ENCODE peak calls at places on chromosomes 12 and 14, in ten cellular contexts. Z, G, U, J, Y, S, V, O, M and B are unnamed samples.

GRCh38 chr12:114092981-114093380 is 126.9 kb upstream of the RBM19 start:
- DNase-seq in J (no peak), S (no peak), Y (no peak), V (no peak), U (no peak), O (no peak), G (no peak), M (no peak), Z (no peak), B (no peak)

GRCh38 chr14:38391334-38391733 is 135.4 kb upstream of the CLEC14A start:
- DNase-seq in Z (no peak), U (no peak), J (no peak), Y (no peak), M (no peak), O (no peak), G (no peak), V (no peak), S (no peak), B (no peak)

GRCh38 chr12:23043647-23044046 is 418.7 kb downstream of the ETNK1 start:
- DNase-seq in V (no peak), U (no peak), J (no peak), M (no peak), G (no peak), Z (no peak), Y (no peak), S (no peak), O (no peak), B (no peak)

GRCh38 chr12:6425588-6426531 is 18.9 kb upstream of the CD27 start:
- DNase-seq in O (no peak), S (peak; percentile 25), Y (peak; percentile 40), U (peak; percentile 40), V (no peak), Z (no peak), J (no peak), M (no peak), G (no peak), B (no peak)

GRCh38 chr12:4002601-4003000 is 129.4 kb upstream of the PARP11 start:
- DNase-seq in Z (no peak), G (no peak), J (no peak), U (no peak), M (no peak), Y (no peak), S (no peak), V (no peak), O (no peak), B (no peak)

GRCh38 chr14:96126783-96127271 is 77.8 kb upstream of the BDKRB2 start:
- DNase-seq in Y (no peak), Z (no peak), V (no peak), J (no peak), M (no peak), U (no peak), G (no peak), O (no peak), S (no peak), B (no peak)

GRCh38 chr14:104082807-104083206 is 2.7 kb upstream of the ASPG start:
- DNase-seq in O (peak; percentile 13), S (peak; percentile 85), J (peak; percentile 81), V (peak; percentile 14), M (peak; percentile 67), Z (no peak), U (no peak), G (no peak), Y (no peak), B (peak; percentile 79)

GRCh38 chr12:2112401-2112800 is 59.6 kb downstream of the CACNA1C start:
- DNase-seq in S (no peak), U (no peak), M (no peak), Y (no peak), V (no peak), J (peak; percentile 63), Z (no peak), O (no peak), G (no peak), B (no peak)

GRCh38 chr12:47530050-47530449 is 175.8 kb downstream of the RPAP3 start:
- DNase-seq in Y (no peak), S (no peak), G (no peak), V (no peak), O (no peak), M (no peak), Z (no peak), U (no peak), J (no peak), B (no peak)

GRCh38 chr14:31420013-31420318 is 384 bp downstream of the HEATR5A start:
- DNase-seq in S (peak; percentile 84), Z (no peak), U (peak; percentile 63), V (peak; percentile 48), G (peak; percentile 36), M (peak; percentile 81), J (peak; percentile 89), O (peak; percentile 44), Y (peak; percentile 52), B (peak; percentile 57)

GRCh38 chr12:121678721-121679300 is 9.4 kb upstream of the MORN3 start:
- DNase-seq in G (no peak), Z (no peak), O (no peak), J (no peak), Y (no peak), S (no peak), M (no peak), U (no peak), V (no peak), B (no peak)

GRCh38 chr12:59345406-59345805 is 250.4 kb upstream of the SLC16A7 start:
- DNase-seq in O (no peak), M (no peak), U (no peak), Z (no peak), S (no peak), G (no peak), J (no peak), Y (no peak), V (no peak), B (no peak)

DNA sequence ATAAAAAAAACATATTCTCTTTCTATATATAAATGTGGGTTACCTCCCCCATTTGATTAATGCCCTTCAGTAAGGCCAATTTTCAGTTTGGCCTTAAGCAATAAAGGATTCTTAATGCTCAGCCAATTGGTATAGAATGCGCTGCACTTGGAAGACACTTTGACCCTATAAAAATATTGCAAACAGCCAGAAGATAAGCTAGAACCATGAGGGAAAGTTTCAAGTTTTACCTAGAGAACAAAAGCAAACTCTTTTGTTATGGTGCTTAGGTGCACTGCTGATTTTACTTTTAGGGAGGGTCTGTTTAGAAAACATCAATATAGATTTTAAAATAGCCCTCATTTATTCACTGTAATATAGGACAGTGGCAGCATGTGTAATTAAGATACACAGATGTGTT is 251.6 kb upstream of the SLC16A7 start:
- DNase-seq in V (no peak), U (no peak), M (no peak), G (no peak), J (no peak), O (no peak), S (no peak), Y (no peak), Z (no peak), B (no peak)
- TF ChIP-seq POLR2A in V (no peak), U (no peak), M (no peak), G (no peak), J (no peak), O (no peak), S (no peak), Y (no peak), Z (no peak), B (no peak)

GRCh38 chr14:24095196-24096068 is 1.3 kb downstream of the PCK2 start:
- DNase-seq in S (no peak), Z (peak; percentile 44), J (peak; percentile 94), U (peak; percentile 29), Y (peak; percentile 62), O (peak; percentile 43), V (no peak), G (peak; percentile 91), M (peak; percentile 43), B (peak; percentile 67)
- TF ChIP-seq POLR2A in S (no peak), Z (no peak), J (peak; percentile 92), U (no peak), Y (no peak), O (no peak), V (no peak), G (peak; percentile 99), M (no peak), B (no peak)

DNA sequence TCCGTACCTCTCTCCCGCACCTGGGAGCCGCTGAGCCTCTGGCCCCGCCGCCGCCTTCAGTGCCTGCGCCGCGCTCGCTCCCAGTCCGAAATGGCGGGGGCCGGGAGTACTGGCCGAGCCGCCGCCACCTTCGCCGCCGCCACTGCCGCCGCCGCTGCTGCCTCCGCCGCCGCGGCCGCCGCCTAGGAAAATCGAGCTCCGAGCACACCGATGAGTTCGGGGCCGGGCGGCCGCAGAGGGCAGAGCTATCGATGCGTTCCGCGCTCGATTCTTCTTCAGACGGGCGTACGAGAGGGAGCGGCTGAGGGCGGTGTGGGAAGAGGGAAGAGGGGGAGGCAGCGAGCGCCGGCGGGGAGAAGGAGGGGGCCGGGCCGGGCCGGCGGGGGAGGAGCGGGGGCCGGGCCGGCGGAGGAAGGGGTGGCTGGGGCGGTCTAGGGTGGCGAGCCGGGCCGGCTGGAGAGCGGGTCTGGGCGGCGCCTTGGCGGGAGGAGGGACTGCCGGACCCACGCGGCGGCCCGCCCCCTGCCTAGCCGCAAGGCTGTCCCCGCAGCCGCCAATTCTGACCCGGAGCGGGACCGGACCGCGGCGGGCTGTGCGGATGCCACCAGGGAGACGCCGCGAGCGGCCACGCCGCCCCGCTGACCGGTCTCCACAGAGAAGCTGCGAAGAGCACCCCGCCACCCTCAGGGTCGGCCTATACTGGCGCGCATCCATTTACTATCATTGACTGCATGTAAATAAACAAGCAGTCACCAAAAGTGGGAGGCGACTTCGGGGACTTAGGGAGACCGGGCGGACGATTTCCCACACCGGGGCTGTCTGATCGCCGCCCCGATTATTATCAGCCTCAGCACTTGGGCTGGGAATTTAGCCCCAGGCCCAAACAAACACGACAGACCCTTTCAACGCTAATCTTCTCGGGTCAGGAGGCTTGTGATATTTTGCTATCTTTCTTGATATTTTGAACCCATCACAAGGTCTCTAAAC is at the start of gene KRAS:
- DNase-seq in G (peak; percentile 72), Z (peak; percentile 94), U (peak; percentile 98), S (peak; percentile 96), V (peak; percentile 97), M (peak; percentile 98), J (peak; percentile 95), O (peak; percentile 97), Y (peak; percentile 97), B (peak; percentile 98)
- TF ChIP-seq POLR2A in G (peak; percentile 62), Z (no peak), U (peak; percentile 52), S (peak; percentile 10), V (peak; percentile 87), M (peak; percentile 68), J (peak; percentile 91), O (peak; percentile 68), Y (peak; percentile 50), B (peak; percentile 54)

GRCh38 chr14:50530794-50531193 is 1.6 kb downstream of the MAP4K5 start:
- DNase-seq in M (no peak), G (no peak), U (no peak), V (no peak), O (no peak), Z (no peak), Y (no peak), J (no peak), S (no peak), B (no peak)

GRCh38 chr14:50533314-50533705 is 941 bp upstream of the MAP4K5 start:
- DNase-seq in G (no peak), Z (no peak), U (no peak), J (no peak), O (no peak), S (no peak), V (no peak), M (no peak), Y (no peak), B (no peak)

GRCh38 chr14:50530358-50530757 is 2.0 kb downstream of the MAP4K5 start:
- DNase-seq in U (no peak), O (no peak), M (no peak), V (no peak), J (no peak), Y (no peak), G (no peak), S (no peak), Z (no peak), B (no peak)

GRCh38 chr14:50532502-50533313 is at the start of gene MAP4K5:
- DNase-seq in V (peak; percentile 90), M (peak; percentile 94), O (peak; percentile 91), G (peak; percentile 83), U (peak; percentile 93), Y (peak; percentile 93), J (peak; percentile 95), S (peak; percentile 93), Z (peak; percentile 87), B (peak; percentile 93)

GRCh38 chr14:50531595-50532501 is 521 bp downstream of the MAP4K5 start:
- DNase-seq in S (peak; percentile 48), Y (peak; percentile 61), Z (peak; percentile 38), J (peak; percentile 73), U (peak; percentile 75), G (no peak), M (peak; percentile 48), O (peak; percentile 47), V (peak; percentile 54), B (peak; percentile 46)
- TF ChIP-seq POLR2A in S (no peak), Y (no peak), Z (no peak), J (no peak), U (no peak), G (no peak), M (peak; percentile 45), O (no peak), V (no peak), B (no peak)